ENCODE peak calls at places on chromosomes 12 and 14, in five cellular contexts. V is fibroblast of lung, M is neural progenitor cell, A is SK-N-SH, S is PC-9. U is an unnamed sample. For H4K20me1, the result is how much of the 10 kb centered on the place peaks cover.

GRCh38 chr12:52836491-52837175 is 2.5 kb upstream of the KRT79 start:
- DNase-seq in S (no peak), M (no peak), V (no peak), A (no peak), U (peak)

GRCh38 chr12:110312581-110313360 is 31.7 kb downstream of the ATP2A2 start:
- DNase-seq in V (peak), S (no peak), A (no peak), M (no peak), U (no peak)

GRCh38 chr12:96044017-96044985 is 8.9 kb upstream of the LTA4H start:
- DNase-seq in A (no peak), S (no peak), M (no peak), V (peak), U (no peak)

GRCh38 chr12:106342397-106343212 is 14.9 kb upstream of the POLR3B start:
- DNase-seq in S (peak), V (peak), A (no peak), M (no peak), U (no peak)

GRCh38 chr12:98211914-98212695 is 303.3 kb upstream of the TMPO start:
- DNase-seq in A (no peak), M (no peak), V (no peak), S (no peak), U (no peak)

GRCh38 chr12:508145-508544 is 48.4 kb downstream of the B4GALNT3 start:
- DNase-seq in A (no peak), V (no peak), M (no peak), S (no peak), U (no peak)

GRCh38 chr12:12201274-12201758 is 65.5 kb downstream of the LRP6 start:
- DNase-seq in S (no peak), V (no peak), A (no peak), M (no peak), U (no peak)

GRCh38 chr14:68945585-68946289 is 33.4 kb downstream of the ACTN1 start:
- DNase-seq in S (no peak), M (no peak), V (no peak), A (no peak), U (no peak)

GRCh38 chr12:69389836-69390235 is 30.3 kb downstream of the YEATS4 start:
- DNase-seq in A (no peak), S (no peak), V (peak), M (no peak), U (no peak)

GRCh38 chr14:22597771-22598098 is 365 bp upstream of the ABHD4 start:
- DNase-seq in A (no peak), S (no peak), V (peak), M (no peak), U (no peak)

GRCh38 chr12:10182662-10183061 is 3.8 kb downstream of the TMEM52B start:
- DNase-seq in V (peak), A (no peak), M (no peak), S (no peak), U (no peak)

GRCh38 chr12:13698001-13698400 is 283.4 kb downstream of the GRIN2B start:
- DNase-seq in S (no peak), A (no peak), V (no peak), M (no peak), U (no peak)

GRCh38 chr12:108542320-108542719 is 18.7 kb downstream of the SART3 start:
- DNase-seq in V (peak), S (no peak), M (no peak), A (no peak), U (no peak)

DNA sequence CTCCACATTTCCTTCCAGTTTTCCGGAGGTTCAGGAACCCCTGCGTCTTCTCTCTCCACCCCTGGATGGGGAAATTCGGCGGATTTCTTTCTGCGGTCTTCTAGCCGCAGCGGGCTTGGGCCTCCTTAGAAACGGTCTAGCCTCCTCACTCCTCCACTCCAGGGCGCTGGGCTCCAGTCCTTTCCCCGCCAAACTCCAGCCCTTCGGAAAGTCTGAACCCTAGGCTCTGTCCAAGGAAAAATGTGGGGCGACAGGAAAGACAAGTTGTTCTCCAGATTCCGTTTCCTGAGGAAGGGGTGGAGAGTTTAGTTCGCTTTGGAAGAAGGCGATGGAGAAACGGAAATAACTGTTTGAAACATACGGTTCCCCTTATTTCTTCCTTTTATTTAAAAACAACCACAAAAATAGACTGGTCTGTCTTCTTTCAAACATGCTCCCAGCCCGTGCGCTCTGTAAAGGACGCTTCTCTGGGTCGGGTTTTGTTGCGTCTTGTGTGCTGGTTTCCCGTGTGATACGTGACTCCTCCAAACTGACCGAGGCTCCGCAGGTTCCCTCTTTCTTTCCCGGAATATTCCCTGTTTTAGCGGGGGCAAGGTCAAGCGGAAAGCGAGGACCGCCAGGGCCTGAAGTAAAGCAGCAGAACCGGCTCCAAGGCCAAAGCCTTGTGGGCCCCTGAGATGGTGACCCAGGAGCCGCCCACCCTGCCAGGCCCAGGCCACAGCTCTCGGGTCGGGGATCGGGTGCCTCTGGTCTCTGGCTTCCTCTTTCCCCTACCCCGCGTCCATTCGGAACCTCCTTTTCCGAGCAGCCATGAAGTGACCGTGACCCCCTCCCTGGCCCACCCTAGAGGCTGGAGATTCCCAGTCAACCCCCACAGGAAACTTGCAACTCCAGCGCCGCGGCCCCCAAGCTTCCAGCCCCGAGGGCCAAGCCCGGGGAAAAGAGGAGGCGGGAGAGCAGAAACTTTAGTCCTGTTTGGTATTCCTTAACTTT is 1.1 kb upstream of the HOXC10 start:
- DNase-seq in M (no peak), V (no peak), S (no peak), A (no peak), U (no peak)
- H4K20me1 ChIP-seq in M (half or more), V (under half), S (under half), A (under half), U (under half)

GRCh38 chr12:120260607-120261006 is 4.9 kb downstream of the PXN start:
- DNase-seq in S (no peak), A (no peak), M (no peak), V (no peak), U (no peak)

GRCh38 chr12:120263725-120264040 is 1.8 kb downstream of the PXN start:
- DNase-seq in A (no peak), S (no peak), M (no peak), V (no peak), U (no peak)

GRCh38 chr12:120264086-120264485 is 1.4 kb downstream of the PXN start:
- DNase-seq in V (no peak), M (no peak), A (no peak), S (no peak), U (peak)

GRCh38 chr12:120262852-120263724 is 2.4 kb downstream of the PXN start:
- DNase-seq in S (no peak), A (no peak), M (no peak), V (no peak), U (peak)

GRCh38 chr12:120261951-120262851 is 3.3 kb downstream of the PXN start:
- DNase-seq in V (no peak), M (no peak), A (no peak), S (peak), U (no peak)
- H4K20me1 ChIP-seq in V (under half), M (half or more), A (half or more), S (under half), U (under half)

GRCh38 chr12:19398376-19399363 is 40.6 kb upstream of the AEBP2 start:
- DNase-seq in V (peak), M (no peak), A (no peak), S (no peak), U (no peak)
- H4K20me1 ChIP-seq in V (under half), M (under half), A (under half), S (under half), U (under half)

GRCh38 chr12:67275380-67275913 is 6.3 kb downstream of the CAND1 start:
- DNase-seq in S (peak), M (no peak), V (no peak), A (no peak), U (no peak)
- H4K20me1 ChIP-seq in S (half or more), M (half or more), V (under half), A (half or more), U (under half)

DNA sequence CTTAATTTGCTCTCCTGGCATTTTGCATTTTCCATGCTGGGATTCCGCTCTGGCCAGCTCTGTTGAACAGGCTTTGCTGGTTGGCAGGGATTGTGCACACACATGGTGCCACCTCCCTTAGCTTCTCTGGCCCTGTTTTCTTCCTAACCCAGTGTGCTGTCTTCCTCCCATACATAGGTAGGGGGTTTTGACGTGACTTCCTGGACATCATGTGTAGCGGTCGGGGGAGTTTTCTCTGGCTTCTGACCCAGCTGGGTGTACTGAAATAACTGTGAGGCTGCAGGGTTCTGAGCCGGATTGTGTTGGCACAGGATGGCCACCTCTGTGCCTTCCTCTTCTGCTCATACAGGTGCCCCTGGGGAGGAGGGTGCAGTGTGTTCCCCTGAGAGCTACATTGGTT is 25.7 kb downstream of the C14orf132 start:
- DNase-seq in A (no peak), S (no peak), M (no peak), V (no peak), U (no peak)
- H4K20me1 ChIP-seq in A (under half), S (under half), M (under half), V (under half), U (under half)